ENCODE peak calls at places on chromosomes 5 and 9, in seven cellular contexts. R, D, P, C, I, V and E are unnamed samples.

GRCh38 chr9:34386656-34387055 is 10.0 kb upstream of the MYORG start:
- DNase-seq in R (no peak), D (no peak), P (no peak), C (no peak), I (no peak), V (no peak), E (no peak)

GRCh38 chr9:110602281-110602680 is 22.7 kb upstream of the SVEP1 start:
- DNase-seq in R (no peak), D (no peak), P (peak; percentile 54), C (no peak), I (no peak), V (no peak), E (no peak)

GRCh38 chr9:129635099-129635803 is 6.7 kb downstream of the ASB6 start:
- DNase-seq in R (no peak), D (no peak), P (no peak), C (no peak), I (no peak), V (no peak), E (no peak)

GRCh38 chr9:135582966-135583685 is 21.6 kb downstream of the PAEP start:
- DNase-seq in R (peak; percentile 65), D (no peak), P (no peak), C (no peak), I (no peak), V (no peak), E (no peak)

GRCh38 chr9:68678430-68678829 is 26.6 kb upstream of the PIP5K1B start:
- DNase-seq in R (peak; percentile 4), D (no peak), P (peak; percentile 73), C (peak; percentile 2), I (no peak), V (no peak), E (no peak)

GRCh38 chr5:154523704-154524103 is 45.7 kb upstream of the HAND1 start:
- DNase-seq in R (peak; percentile 71), D (no peak), P (no peak), C (no peak), I (no peak), V (peak; percentile 20), E (no peak)

GRCh38 chr5:166166071-166166470 is 2125.4 kb upstream of the WWC1 start:
- DNase-seq in R (no peak), D (no peak), P (no peak), C (no peak), I (no peak), V (no peak), E (no peak)

GRCh38 chr9:31137151-31137849 is 1247.1 kb upstream of the ACO1 start:
- DNase-seq in R (no peak), D (no peak), P (no peak), C (peak; percentile 76), I (no peak), V (peak; percentile 91), E (no peak)

GRCh38 chr5:34968258-34968657 is 38.9 kb downstream of the DNAJC21 start:
- DNase-seq in R (no peak), D (no peak), P (no peak), C (no peak), I (no peak), V (no peak), E (no peak)

GRCh38 chr5:107764282-107764681 is 93.5 kb upstream of the EFNA5 start:
- DNase-seq in R (no peak), D (no peak), P (no peak), C (no peak), I (no peak), V (no peak), E (no peak)

GRCh38 chr5:152593388-152593787 is 188.3 kb upstream of the NMUR2 start:
- DNase-seq in R (peak; percentile 0), D (no peak), P (no peak), C (no peak), I (no peak), V (no peak), E (no peak)

GRCh38 chr5:134462047-134462575 is 50.4 kb upstream of the CDKN2AIPNL start:
- DNase-seq in R (no peak), D (no peak), P (no peak), C (no peak), I (no peak), V (no peak), E (no peak)

GRCh38 chr5:50724262-50724661 is 57.8 kb downstream of the PARP8 start:
- DNase-seq in R (no peak), D (no peak), P (no peak), C (no peak), I (no peak), V (no peak), E (no peak)

GRCh38 chr5:116652196-116652729 is 77.6 kb upstream of the SEMA6A start:
- DNase-seq in R (no peak), D (peak; percentile 84), P (peak; percentile 76), C (peak; percentile 68), I (no peak), V (peak; percentile 76), E (no peak)

GRCh38 chr5:136191304-136192014 is 1.5 kb downstream of the SMIM32 start:
- DNase-seq in R (peak; percentile 24), D (no peak), P (peak; percentile 60), C (peak; percentile 20), I (peak; percentile 71), V (no peak), E (no peak)

GRCh38 chr5:51386916-51387853 is 3.9 kb downstream of the ISL1 start:
- DNase-seq in R (peak; percentile 33), D (no peak), P (peak; percentile 67), C (no peak), I (no peak), V (peak; percentile 24), E (no peak)

GRCh38 chr5:126830061-126830460 is 53.1 kb downstream of the LMNB1 start:
- DNase-seq in R (no peak), D (no peak), P (no peak), C (no peak), I (no peak), V (no peak), E (no peak)

GRCh38 chr9:33101104-33101951 is 24.9 kb upstream of the SMU1 start:
- DNase-seq in R (no peak), D (peak; percentile 14), P (no peak), C (peak; percentile 39), I (no peak), V (peak; percentile 31), E (peak; percentile 81)

GRCh38 chr5:179878222-179879002 is 19.8 kb upstream of the MRNIP start:
- DNase-seq in R (no peak), D (no peak), P (no peak), C (no peak), I (no peak), V (no peak), E (peak; percentile 34)

GRCh38 chr5:132103380-132103951 is 29.9 kb downstream of the CSF2 start:
- DNase-seq in R (peak; percentile 43), D (no peak), P (no peak), C (peak; percentile 96), I (peak; percentile 64), V (peak; percentile 91), E (no peak)

GRCh38 chr9:131884222-131884621 is 144.3 kb upstream of the RAPGEF1 start:
- DNase-seq in R (no peak), D (no peak), P (no peak), C (no peak), I (no peak), V (no peak), E (no peak)

GRCh38 chr9:128786681-128787582 is at the start of gene TBC1D13:
- DNase-seq in R (peak; percentile 98), D (peak; percentile 84), P (peak; percentile 94), C (peak; percentile 70), I (peak; percentile 88), V (peak; percentile 32), E (peak; percentile 81)

GRCh38 chr9:14097215-14097614 is 216.7 kb downstream of the NFIB start:
- DNase-seq in R (peak; percentile 41), D (no peak), P (no peak), C (peak; percentile 47), I (no peak), V (no peak), E (no peak)

GRCh38 chr9:124721109-124721850 is 49.8 kb downstream of the NR6A1 start:
- DNase-seq in R (no peak), D (no peak), P (no peak), C (peak; percentile 64), I (peak; percentile 51), V (no peak), E (no peak)

GRCh38 chr5:139839416-139839815 is 43.8 kb downstream of the PSD2 start:
- DNase-seq in R (no peak), D (no peak), P (no peak), C (no peak), I (no peak), V (no peak), E (no peak)

GRCh38 chr9:137385061-137385655 is 37.8 kb downstream of the EXD3 start:
- DNase-seq in R (no peak), D (no peak), P (no peak), C (no peak), I (no peak), V (no peak), E (no peak)

GRCh38 chr5:74640450-74641013 is at the start of gene ENC1:
- DNase-seq in R (peak; percentile 88), D (peak; percentile 65), P (peak; percentile 92), C (peak; percentile 84), I (peak; percentile 88), V (peak; percentile 87), E (peak; percentile 81)

GRCh38 chr5:181241393-181241975 is 2.2 kb downstream of the RACK1 start:
- DNase-seq in R (peak; percentile 29), D (no peak), P (no peak), C (peak; percentile 90), I (no peak), V (peak; percentile 79), E (no peak)

GRCh38 chr5:6397536-6398269 is 19.4 kb upstream of the MED10 start:
- DNase-seq in R (no peak), D (no peak), P (no peak), C (no peak), I (no peak), V (no peak), E (no peak)

DNA sequence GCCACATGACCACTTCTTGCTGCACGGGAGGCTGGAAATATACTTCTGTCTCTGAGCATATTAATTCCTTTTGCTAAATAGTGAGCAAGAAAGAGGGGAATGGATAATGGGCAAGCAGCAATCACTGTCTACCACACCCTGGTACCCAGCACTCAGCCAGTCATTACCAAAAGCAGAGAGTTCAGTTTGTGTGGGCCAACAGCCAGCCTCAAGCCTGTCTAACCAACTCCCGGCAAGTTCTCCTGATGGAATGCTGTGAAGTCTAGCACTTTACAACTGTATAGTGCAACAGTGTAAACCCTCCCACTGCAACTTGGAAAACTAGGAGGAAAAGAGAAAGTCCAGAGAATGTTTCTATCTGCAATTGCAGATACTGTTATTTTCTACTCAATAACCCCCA is 47.8 kb downstream of the PLK2 start:
- DNase-seq in R (no peak), D (no peak), P (no peak), C (no peak), I (no peak), V (no peak), E (no peak)
- H3K27ac ChIP-seq in R (no peak overlapping the region), D (no peak overlapping the region), P (no peak overlapping the region), C (no peak overlapping the region), I (no peak overlapping the region), V (no peak overlapping the region), E (no peak overlapping the region)

GRCh38 chr9:127612993-127613954 is 1.2 kb downstream of the STXBP1 start:
- DNase-seq in R (peak; percentile 82), D (peak; percentile 23), P (peak; percentile 46), C (peak; percentile 57), I (peak; percentile 39), V (no peak), E (peak; percentile 57)
- H3K27ac ChIP-seq in R (peak overlapping the region; percentile 92), D (peak overlapping the region; percentile 82), P (no peak overlapping the region), C (peak overlapping the region; percentile 76), I (peak overlapping the region; percentile 59), V (no peak overlapping the region), E (peak overlapping the region; percentile 87)

GRCh38 chr5:41924872-41925554 is at the start of gene FBXO4:
- DNase-seq in R (peak; percentile 82), D (peak; percentile 82), P (peak; percentile 63), C (peak; percentile 78), I (peak; percentile 82), V (peak; percentile 35), E (peak; percentile 55)
- H3K27ac ChIP-seq in R (peak within 1 kb of the TSS; percentile 34), D (peak within 1 kb of the TSS; percentile 78), P (no peak within 1 kb of the TSS), C (peak within 1 kb of the TSS; percentile 61), I (peak within 1 kb of the TSS; percentile 99), V (peak within 1 kb of the TSS; percentile 70), E (peak within 1 kb of the TSS; percentile 97)

GRCh38 chr5:138709216-138709615 is 44.0 kb upstream of the CTNNA1 start:
- DNase-seq in R (no peak), D (no peak), P (no peak), C (no peak), I (no peak), V (no peak), E (no peak)
- H3K27ac ChIP-seq in R (no peak overlapping the region), D (no peak overlapping the region), P (no peak overlapping the region), C (no peak overlapping the region), I (no peak overlapping the region), V (no peak overlapping the region), E (no peak overlapping the region)